ENCODE peak calls at places on chromosomes 1 and 21, in five cellular contexts. F is activated CD8-positive, alpha-beta memory T cell treated with anti-CD3 and anti-CD28 coated beads for 1 hour; N is lower lobe of right lung; P is B cell; O is NCI-H510A. Z is an unnamed sample.

GRCh38 chr1:160370561-160371345 is 3.9 kb downstream of the NHLH1 start:
- DNase-seq in F (no peak), P (no peak), O (no peak), N (no peak), Z (no peak)

GRCh38 chr1:40341509-40342380 is 24.7 kb upstream of the COL9A2 start:
- DNase-seq in F (no peak), N (no peak), O (no peak), P (no peak), Z (no peak)

GRCh38 chr21:45374826-45375455 is 30.0 kb upstream of the COL18A1 start:
- DNase-seq in O (no peak), F (no peak), N (peak; percentile 35), P (no peak), Z (no peak)

GRCh38 chr1:41861509-41862410 is 57.0 kb downstream of the HIVEP3 start:
- DNase-seq in O (no peak), P (no peak), F (no peak), N (no peak), Z (no peak)

GRCh38 chr1:205473966-205474365 is 18.1 kb upstream of the BLACAT1 start:
- DNase-seq in F (no peak), P (no peak), O (no peak), N (no peak), Z (no peak)

GRCh38 chr1:32066489-32066873 is 6.3 kb upstream of the TMEM39B start:
- DNase-seq in F (no peak), O (no peak), N (peak; percentile 52), P (no peak), Z (no peak)

GRCh38 chr1:218402771-218403110 is 57.6 kb downstream of the TGFB2 start:
- DNase-seq in O (no peak), N (no peak), P (no peak), F (no peak), Z (no peak)

GRCh38 chr1:225875044-225875822 is 6.9 kb downstream of the TMEM63A start:
- DNase-seq in F (no peak), O (no peak), N (peak; percentile 79), P (no peak), Z (no peak)

GRCh38 chr1:220879090-220879508 is at the start of gene HLX:
- DNase-seq in P (peak; percentile 92), O (no peak), N (peak; percentile 91), F (no peak), Z (peak; percentile 79)

GRCh38 chr1:189987509-189987908 is 490.2 kb downstream of the BRINP3 start:
- DNase-seq in F (no peak), P (no peak), N (no peak), O (no peak), Z (no peak)

GRCh38 chr1:239616686-239617085 is 230.3 kb downstream of the CHRM3 start:
- DNase-seq in F (no peak), O (no peak), P (no peak), N (no peak), Z (no peak)

GRCh38 chr1:89523597-89524368 is 846 bp upstream of the LRRC8B start:
- DNase-seq in P (peak; percentile 74), O (peak; percentile 94), N (peak; percentile 72), F (no peak), Z (no peak)

GRCh38 chr1:69082312-69082711 is 485.4 kb upstream of the LRRC7 start:
- DNase-seq in F (no peak), O (no peak), N (no peak), P (no peak), Z (no peak)

GRCh38 chr1:10402729-10403274 is 3.9 kb downstream of the PGD start:
- DNase-seq in F (no peak), N (no peak), P (no peak), O (no peak), Z (peak; percentile 42)

GRCh38 chr1:3910769-3911520 is 10.9 kb upstream of the C1orf174 start:
- DNase-seq in N (peak; percentile 78), F (peak; percentile 42), P (peak; percentile 91), O (peak; percentile 59), Z (no peak)

GRCh38 chr1:155648207-155649147 is 38.5 kb downstream of the MSTO1 start:
- DNase-seq in P (no peak), N (no peak), F (no peak), O (no peak), Z (peak; percentile 77)

GRCh38 chr1:209875510-209875909 is 47.7 kb downstream of the UTP25 start:
- DNase-seq in F (no peak), P (no peak), O (peak; percentile 26), N (no peak), Z (no peak)

GRCh38 chr1:228015276-228016180 is 8.7 kb downstream of the WNT3A start:
- DNase-seq in P (no peak), O (no peak), N (peak; percentile 40), F (no peak), Z (no peak)

GRCh38 chr1:173451981-173452380 is 25.2 kb upstream of the PRDX6 start:
- DNase-seq in N (peak; percentile 54), F (no peak), P (no peak), O (no peak), Z (no peak)

GRCh38 chr1:87572891-87573290 is 244.2 kb downstream of the LMO4 start:
- DNase-seq in F (no peak), P (no peak), N (no peak), O (no peak), Z (no peak)

GRCh38 chr1:81967957-81968356 is 167.2 kb downstream of the ADGRL2 start:
- DNase-seq in N (no peak), O (peak; percentile 5), P (no peak), F (no peak), Z (no peak)

GRCh38 chr1:223483511-223483910 is 90.3 kb downstream of the CCDC185 start:
- DNase-seq in O (no peak), N (no peak), F (no peak), P (no peak), Z (no peak)

Z was measured in AG04450.